ENCODE peak calls at places on chromosomes 4 and X, in nine cellular contexts. N is ovary; M is CD8-positive, alpha-beta memory T cell; V is right cardiac atrium; A is neural progenitor cell; E is RWPE2; U is body of pancreas; F is mesendoderm; O is uterus. P is an unnamed sample.
A peak's percentile ranks its signal among the peaks of the same experiment; 100 is the strongest.

GRCh38 chrX:151754641-151755215 is 20.2 kb downstream of the CNGA2 start:
- DNase-seq in N (no peak), M (no peak), V (no peak), A (no peak), E (no peak), U (no peak), F (no peak), O (no peak), P (no peak)

GRCh38 chr4:185247151-185247550 is 37.8 kb downstream of the SNX25 start:
- DNase-seq in N (no peak), M (no peak), V (no peak), A (no peak), E (no peak), U (no peak), F (no peak), O (no peak), P (no peak)

GRCh38 chr4:11182586-11183357 is 245.9 kb downstream of the HS3ST1 start:
- DNase-seq in N (no peak), M (no peak), V (no peak), A (no peak), E (no peak), U (no peak), F (no peak), O (no peak), P (no peak)

GRCh38 chr4:15234101-15234500 is 193.7 kb upstream of the C1QTNF7 start:
- DNase-seq in N (no peak), M (no peak), V (no peak), A (no peak), E (no peak), U (no peak), F (no peak), O (peak; percentile 35), P (no peak)

GRCh38 chr4:37244583-37245390 is at the start of gene NWD2:
- DNase-seq in N (no peak), M (no peak), V (no peak), A (peak; percentile 74), E (peak; percentile 38), U (peak; percentile 18), F (peak; percentile 44), O (no peak), P (no peak)

GRCh38 chrX:150429577-150429976 is 66.5 kb downstream of the MAMLD1 start:
- DNase-seq in N (no peak), M (no peak), V (no peak), A (no peak), E (no peak), U (no peak), F (no peak), O (no peak), P (no peak)

GRCh38 chr4:67091668-67092067 is 453.6 kb downstream of the CENPC start:
- DNase-seq in N (no peak), M (no peak), V (no peak), A (no peak), E (no peak), U (no peak), F (no peak), O (no peak), P (no peak)

GRCh38 chr4:165604181-165604580 is 225.4 kb downstream of the CPE start:
- DNase-seq in N (no peak), M (no peak), V (no peak), A (peak; percentile 20), E (no peak), U (no peak), F (no peak), O (no peak), P (no peak)

GRCh38 chr4:142416121-142416520 is 430.0 kb downstream of the INPP4B start:
- DNase-seq in N (no peak), M (no peak), V (no peak), A (no peak), E (no peak), U (no peak), F (no peak), O (no peak), P (no peak)

GRCh38 chrX:2320580-2321327 is 180.0 kb downstream of the DHRSX start:
- DNase-seq in N (no peak), M (no peak), V (peak; percentile 66), A (no peak), E (no peak), U (peak; percentile 41), F (peak; percentile 8), O (no peak), P (no peak)

GRCh38 chr4:157204634-157205244 is 15.8 kb upstream of the GRIA2 start:
- DNase-seq in N (no peak), M (no peak), V (peak; percentile 72), A (peak; percentile 51), E (no peak), U (peak; percentile 67), F (peak; percentile 63), O (no peak), P (no peak)

GRCh38 chrX:153460826-153461225 is 9.6 kb downstream of the HAUS7 start:
- DNase-seq in N (peak; percentile 54), M (peak; percentile 12), V (peak; percentile 75), A (peak; percentile 69), E (no peak), U (peak; percentile 44), F (peak; percentile 67), O (no peak), P (no peak)

GRCh38 chrX:48541140-48541814 is 1.8 kb downstream of the TBC1D25 start:
- DNase-seq in N (no peak), M (no peak), V (no peak), A (no peak), E (no peak), U (no peak), F (no peak), O (no peak), P (no peak)

GRCh38 chr4:165415910-165416309 is 37.1 kb downstream of the CPE start:
- DNase-seq in N (no peak), M (no peak), V (no peak), A (peak; percentile 16), E (no peak), U (no peak), F (no peak), O (no peak), P (no peak)

GRCh38 chr4:159455675-159456235 is 352.9 kb downstream of the RAPGEF2 start:
- DNase-seq in N (no peak), M (no peak), V (no peak), A (peak; percentile 56), E (no peak), U (peak; percentile 33), F (peak; percentile 65), O (no peak), P (peak; percentile 27)

GRCh38 chr4:95439896-95440295 is 108.9 kb downstream of the UNC5C start:
- DNase-seq in N (no peak), M (no peak), V (no peak), A (peak; percentile 35), E (no peak), U (no peak), F (peak; percentile 9), O (no peak), P (no peak)

GRCh38 chr4:31411606-31412005 is 691.4 kb downstream of the PCDH7 start:
- DNase-seq in N (no peak), M (no peak), V (no peak), A (no peak), E (no peak), U (no peak), F (no peak), O (no peak), P (no peak)

GRCh38 chr4:143382539-143382938 is 45.9 kb downstream of the GAB1 start:
- DNase-seq in N (no peak), M (no peak), V (no peak), A (no peak), E (no peak), U (no peak), F (no peak), O (no peak), P (no peak)

GRCh38 chr4:1961563-1961962 is 47.2 kb downstream of the NELFA start:
- DNase-seq in N (no peak), M (no peak), V (no peak), A (no peak), E (no peak), U (no peak), F (no peak), O (no peak), P (no peak)

GRCh38 chr4:124993838-124994237 is 281.3 kb upstream of the ANKRD50 start:
- DNase-seq in N (no peak), M (no peak), V (no peak), A (no peak), E (no peak), U (no peak), F (no peak), O (no peak), P (no peak)

DNA sequence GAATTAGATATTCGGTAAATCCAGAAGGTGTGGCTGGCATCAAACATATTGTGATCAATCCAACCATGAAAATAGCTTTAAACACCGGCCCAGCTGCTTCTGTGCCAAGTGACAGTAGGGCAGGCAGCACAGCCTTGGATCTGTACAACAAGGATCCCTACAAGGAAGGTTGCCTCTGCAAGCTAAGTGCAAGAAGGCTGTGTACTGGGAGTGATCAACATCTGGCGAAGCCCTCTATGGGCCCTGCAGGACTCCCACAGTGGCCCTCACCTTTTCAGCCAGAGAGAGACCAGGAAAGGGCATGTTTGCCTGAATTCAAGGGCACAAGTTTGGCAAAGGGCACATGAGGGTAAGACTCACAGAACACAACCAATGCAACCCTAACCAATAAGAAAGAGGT is 9.6 kb downstream of the IRS4 start:
- DNase-seq in N (no peak), M (no peak), V (no peak), A (no peak), E (no peak), U (no peak), F (no peak), O (no peak), P (no peak)
- H3K4me1 ChIP-seq in N (no peaks in the 10 kb centered on the region), M (no peaks in the 10 kb centered on the region), V (no peaks in the 10 kb centered on the region), A (peaks cover 65% of the 10 kb centered on the region), E (no peaks in the 10 kb centered on the region), U (no peaks in the 10 kb centered on the region), F (no peaks in the 10 kb centered on the region), O (no peaks in the 10 kb centered on the region), P (no peaks in the 10 kb centered on the region)

GRCh38 chr4:81651500-81651899 is 179.8 kb upstream of the RASGEF1B start:
- DNase-seq in N (no peak), M (no peak), V (no peak), A (no peak), E (no peak), U (no peak), F (peak; percentile 80), O (no peak), P (no peak)
- H3K27ac ChIP-seq in N (no peak overlapping the region), M (no peak overlapping the region), V (no peak overlapping the region), A (no peak overlapping the region), E (no peak overlapping the region), U (no peak overlapping the region), F (peak overlapping the region; percentile 79), O (no peak overlapping the region), P (no peak overlapping the region)

GRCh38 chr4:151835467-151835866 is 74.7 kb upstream of the GATB start:
- DNase-seq in N (no peak), M (no peak), V (no peak), A (no peak), E (no peak), U (no peak), F (no peak), O (no peak), P (no peak)
- H3K4me1 ChIP-seq in N (no peaks in the 10 kb centered on the region), M (no peaks in the 10 kb centered on the region), V (no peaks in the 10 kb centered on the region), A (no peaks in the 10 kb centered on the region), E (no peaks in the 10 kb centered on the region), U (no peaks in the 10 kb centered on the region), F (no peaks in the 10 kb centered on the region), O (no peaks in the 10 kb centered on the region), P (no peaks in the 10 kb centered on the region)

DNA sequence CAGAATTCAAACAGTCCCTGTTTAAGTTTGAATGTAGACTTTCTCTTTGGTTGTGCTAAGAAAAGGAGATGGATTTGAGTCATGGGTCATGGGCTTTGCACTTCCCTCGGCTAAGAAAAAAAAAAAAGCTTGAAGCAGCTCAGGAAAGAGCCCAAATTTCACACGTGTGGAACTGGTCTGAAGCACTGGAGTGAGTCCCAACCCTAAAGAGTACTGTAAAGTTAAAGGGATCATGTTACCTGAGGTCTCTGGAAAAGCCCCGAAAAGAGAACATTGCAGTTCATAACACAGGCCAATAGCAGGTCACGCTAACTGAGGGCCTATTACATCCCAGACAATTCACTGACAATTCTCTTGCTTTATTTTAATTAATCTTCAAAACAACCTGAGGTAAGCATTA is 89.5 kb downstream of the MAD2L1 start:
- DNase-seq in N (no peak), M (no peak), V (no peak), A (no peak), E (no peak), U (no peak), F (no peak), O (no peak), P (no peak)
- H3K27ac ChIP-seq in N (no peak overlapping the region), M (no peak overlapping the region), V (no peak overlapping the region), A (no peak overlapping the region), E (no peak overlapping the region), U (no peak overlapping the region), F (no peak overlapping the region), O (no peak overlapping the region), P (no peak overlapping the region)